ENCODE peak calls at places on chromosomes 16 and 17, in seven cellular contexts. One of them, this sample, is unnamed.

GRCh38 chr16:84943620-84944019 is 67.7 kb downstream of the ZDHHC7 start:
- DNase-seq in Caki2: no peak
- DNase-seq in AML-193: no peak
- DNase-seq in activated T-cell treated with anti-CD3 and anti-CD28 coated beads, Interleukin-2, amount 50 U/mL, for 72 hours: no peak
- DNase-seq in NB4: no peak
- DNase-seq in OCI-LY7: no peak
- DNase-seq in EH: peak; percentile 56
- DNase-seq in this sample: no peak

GRCh38 chr17:8384801-8385335 is 1.9 kb upstream of the RPL26 start:
- DNase-seq in Caki2: peak; percentile 87
- DNase-seq in AML-193: no peak
- DNase-seq in activated T-cell treated with anti-CD3 and anti-CD28 coated beads, Interleukin-2, amount 50 U/mL, for 72 hours: no peak
- DNase-seq in NB4: no peak
- DNase-seq in OCI-LY7: no peak
- DNase-seq in EH: peak; percentile 97
- DNase-seq in this sample: peak; percentile 94

GRCh38 chr16:71283612-71284011 is 5.6 kb downstream of the CMTR2 start:
- DNase-seq in Caki2: no peak
- DNase-seq in AML-193: no peak
- DNase-seq in activated T-cell treated with anti-CD3 and anti-CD28 coated beads, Interleukin-2, amount 50 U/mL, for 72 hours: no peak
- DNase-seq in NB4: no peak
- DNase-seq in OCI-LY7: no peak
- DNase-seq in EH: no peak
- DNase-seq in this sample: no peak

GRCh38 chr16:15819046-15819445 is 37.8 kb downstream of the MYH11 start:
- DNase-seq in Caki2: no peak
- DNase-seq in AML-193: no peak
- DNase-seq in activated T-cell treated with anti-CD3 and anti-CD28 coated beads, Interleukin-2, amount 50 U/mL, for 72 hours: no peak
- DNase-seq in NB4: no peak
- DNase-seq in OCI-LY7: no peak
- DNase-seq in EH: no peak
- DNase-seq in this sample: no peak

GRCh38 chr17:20926532-20926931 is 116.3 kb downstream of the USP22 start:
- DNase-seq in Caki2: no peak
- DNase-seq in AML-193: no peak
- DNase-seq in activated T-cell treated with anti-CD3 and anti-CD28 coated beads, Interleukin-2, amount 50 U/mL, for 72 hours: no peak
- DNase-seq in NB4: no peak
- DNase-seq in OCI-LY7: no peak
- DNase-seq in EH: peak; percentile 58
- DNase-seq in this sample: peak; percentile 19

GRCh38 chr17:12977008-12977751 is 40.6 kb downstream of the ELAC2 start:
- DNase-seq in Caki2: no peak
- DNase-seq in AML-193: no peak
- DNase-seq in activated T-cell treated with anti-CD3 and anti-CD28 coated beads, Interleukin-2, amount 50 U/mL, for 72 hours: no peak
- DNase-seq in NB4: no peak
- DNase-seq in OCI-LY7: no peak
- DNase-seq in EH: no peak
- DNase-seq in this sample: no peak

GRCh38 chr17:79065105-79065670 is 9.4 kb upstream of the ENGASE start:
- DNase-seq in Caki2: no peak
- DNase-seq in AML-193: peak; percentile 68
- DNase-seq in activated T-cell treated with anti-CD3 and anti-CD28 coated beads, Interleukin-2, amount 50 U/mL, for 72 hours: peak; percentile 65
- DNase-seq in NB4: peak; percentile 57
- DNase-seq in OCI-LY7: peak; percentile 48
- DNase-seq in EH: peak; percentile 43
- DNase-seq in this sample: no peak

GRCh38 chr16:55495616-55496289 is 13.1 kb upstream of the LPCAT2 start:
- DNase-seq in Caki2: no peak
- DNase-seq in AML-193: no peak
- DNase-seq in activated T-cell treated with anti-CD3 and anti-CD28 coated beads, Interleukin-2, amount 50 U/mL, for 72 hours: no peak
- DNase-seq in NB4: no peak
- DNase-seq in OCI-LY7: no peak
- DNase-seq in EH: peak; percentile 93
- DNase-seq in this sample: no peak

GRCh38 chr16:80144191-80144590 is 396.6 kb upstream of the DYNLRB2 start:
- DNase-seq in Caki2: no peak
- DNase-seq in AML-193: no peak
- DNase-seq in activated T-cell treated with anti-CD3 and anti-CD28 coated beads, Interleukin-2, amount 50 U/mL, for 72 hours: no peak
- DNase-seq in NB4: no peak
- DNase-seq in OCI-LY7: no peak
- DNase-seq in EH: no peak
- DNase-seq in this sample: no peak